ENCODE peak calls at places on chromosome 1, in four cellular contexts. N is neural progenitor cell; E is HT-29; C is stimulated activated CD4-positive, alpha-beta T cell treated with anti-CD3 and anti-CD28 coated beads, Interleukin-12 subunit alpha, Interleukin-12 subunit beta, amount 100 ng/mL, for 24 hours. S is an unnamed sample.
A peak's percentile ranks its signal among the peaks of the same experiment; 100 is the strongest.

GRCh38 chr1:117795190-117795589 is 134.2 kb downstream of the GDAP2 start:
- DNase-seq in E (no peak), N (no peak), C (no peak), S (no peak)

GRCh38 chr1:228544921-228545591 is 57.9 kb downstream of the RNF187 start:
- DNase-seq in C (no peak), N (no peak), E (no peak), S (no peak)

GRCh38 chr1:65229201-65229600 is 80.1 kb upstream of the DNAJC6 start:
- DNase-seq in N (no peak), E (no peak), C (no peak), S (no peak)

GRCh38 chr1:20380616-20381035 is 90.0 kb downstream of the VWA5B1 start:
- DNase-seq in E (no peak), N (no peak), C (no peak), S (no peak)

GRCh38 chr1:3032371-3032862 is 11.2 kb downstream of the ACTRT2 start:
- DNase-seq in E (no peak), C (no peak), N (no peak), S (no peak)

GRCh38 chr1:67937010-67937409 is 103.7 kb upstream of the GNG12 start:
- DNase-seq in E (no peak), N (no peak), C (no peak), S (no peak)

GRCh38 chr1:115671176-115672062 is 29.6 kb downstream of the VANGL1 start:
- DNase-seq in C (no peak), E (peak; percentile 83), N (no peak), S (peak; percentile 69)

GRCh38 chr1:28172690-28173150 is 3.8 kb downstream of the PTAFR start:
- DNase-seq in N (no peak), C (no peak), E (no peak), S (no peak)

GRCh38 chr1:150410582-150411101 is 46.7 kb downstream of the RPRD2 start:
- DNase-seq in C (no peak), N (no peak), E (peak; percentile 45), S (no peak)

GRCh38 chr1:8481650-8482380 is 163.9 kb downstream of the SLC45A1 start:
- DNase-seq in C (no peak), N (no peak), E (no peak), S (no peak)

GRCh38 chr1:153572569-153573015 is 6.9 kb upstream of the S100A2 start:
- DNase-seq in C (no peak), E (peak; percentile 93), N (peak; percentile 71), S (peak; percentile 92)

GRCh38 chr1:1763657-1764621 is 14.3 kb downstream of the NADK start:
- DNase-seq in E (no peak), N (no peak), C (no peak), S (no peak)

GRCh38 chr1:223456747-223457146 is 63.5 kb downstream of the CCDC185 start:
- DNase-seq in E (no peak), N (no peak), C (no peak), S (no peak)

GRCh38 chr1:185154912-185155513 is 1.7 kb downstream of the TRMT1L start:
- DNase-seq in E (peak; percentile 9), N (peak; percentile 3), C (no peak), S (peak; percentile 40)

GRCh38 chr1:44721521-44722361 is 9.2 kb downstream of the RNU5D-1 start:
- DNase-seq in C (peak; percentile 72), E (peak; percentile 95), N (no peak), S (peak; percentile 99)

GRCh38 chr1:35442737-35443136 is 114.5 kb downstream of the KIAA0319L start:
- DNase-seq in E (no peak), N (no peak), C (peak; percentile 15), S (no peak)

GRCh38 chr1:81998165-81998564 is 197.4 kb downstream of the ADGRL2 start:
- DNase-seq in N (no peak), C (no peak), E (no peak), S (peak; percentile 10)

GRCh38 chr1:25671929-25672328 is 55.3 kb downstream of the MAN1C1 start:
- DNase-seq in E (no peak), C (no peak), N (no peak), S (no peak)

GRCh38 chr1:116126281-116126680 is 15.1 kb downstream of the MAB21L3 start:
- DNase-seq in E (no peak), N (no peak), C (no peak), S (no peak)

GRCh38 chr1:228174482-228175315 is 9.1 kb downstream of the IBA57 start:
- DNase-seq in E (no peak), C (no peak), N (peak; percentile 71), S (peak; percentile 49)

GRCh38 chr1:12600335-12600734 is 17.7 kb downstream of the DHRS3 start:
- DNase-seq in C (no peak), E (no peak), N (no peak), S (no peak)

GRCh38 chr1:221149676-221150075 is 270.4 kb downstream of the HLX start:
- DNase-seq in C (no peak), N (no peak), E (no peak), S (no peak)

GRCh38 chr1:3568815-3569435 is 42.4 kb downstream of the MEGF6 start:
- DNase-seq in E (no peak), N (no peak), C (no peak), S (no peak)

GRCh38 chr1:193569696-193570269 is 383.4 kb upstream of the B3GALT2 start:
- DNase-seq in N (no peak), E (no peak), C (no peak), S (no peak)

GRCh38 chr1:81023187-81023724 is 777.5 kb upstream of the ADGRL2 start:
- DNase-seq in C (no peak), E (no peak), N (no peak), S (no peak)

GRCh38 chr1:112320035-112320429 is 76.0 kb upstream of the CTTNBP2NL start:
- DNase-seq in E (no peak), N (no peak), C (no peak), S (no peak)

GRCh38 chr1:52544665-52545525 is 8.0 kb downstream of the TUT4 start:
- DNase-seq in N (no peak), E (no peak), C (no peak), S (no peak)